ENCODE peak calls at places on chromosomes 2 and 18, in four cellular contexts. P, K, Z and D are unnamed samples.

GRCh38 chr2:148524519-148524919 is 120.0 kb upstream of the EPC2 start:
- DNase-seq in P (no peak), K (no peak), Z (no peak), D (no peak)

GRCh38 chr2:147464737-147465437 is 379.9 kb upstream of the ACVR2A start:
- DNase-seq in P (no peak), K (no peak), Z (no peak), D (no peak)

GRCh38 chr2:98902209-98903063 is 33.6 kb downstream of the CRACDL start:
- DNase-seq in P (no peak), K (no peak), Z (peak; percentile 52), D (peak; percentile 44)

GRCh38 chr18:23331091-23331920 is 121.8 kb upstream of the RIOK3 start:
- DNase-seq in P (no peak), K (no peak), Z (peak; percentile 89), D (no peak)

GRCh38 chr2:121019756-121020155 is 265.2 kb downstream of the TFCP2L1 start:
- DNase-seq in P (no peak), K (no peak), Z (no peak), D (no peak)

GRCh38 chr2:163774862-163775261 is 39.1 kb upstream of the FIGN start:
- DNase-seq in P (no peak), K (no peak), Z (no peak), D (no peak)

GRCh38 chr2:23624378-23624777 is 239.4 kb downstream of the KLHL29 start:
- DNase-seq in P (no peak), K (no peak), Z (no peak), D (no peak)

GRCh38 chr2:179393481-179393880 is 128.8 kb upstream of the SESTD1 start:
- DNase-seq in P (no peak), K (no peak), Z (no peak), D (no peak)

GRCh38 chr2:86746903-86747302 is 26.8 kb downstream of the RMND5A start:
- DNase-seq in P (no peak), K (no peak), Z (no peak), D (no peak)

GRCh38 chr2:54455584-54456525 is at the start of gene SPTBN1:
- DNase-seq in P (peak; percentile 95), K (peak; percentile 97), Z (peak; percentile 94), D (peak; percentile 89)

GRCh38 chr2:190318514-190318913 is 1.1 kb downstream of the HIBCH start:
- DNase-seq in P (no peak), K (no peak), Z (no peak), D (no peak)

GRCh38 chr18:2572144-2572682 is 856 bp downstream of the NDC80 start:
- DNase-seq in P (no peak), K (no peak), Z (no peak), D (no peak)

GRCh38 chr18:2571200-2572143 is at the start of the genes METTL4 and NDC80:
- DNase-seq in P (peak; percentile 81), K (peak; percentile 83), Z (peak; percentile 93), D (peak; percentile 85)

GRCh38 chr18:2573408-2573807 is 2.1 kb downstream of the NDC80 start:
- DNase-seq in P (no peak), K (no peak), Z (no peak), D (no peak)

GRCh38 chr18:2570772-2571199 is 519 bp downstream of the METTL4 start:
- DNase-seq in P (peak; percentile 72), K (peak; percentile 71), Z (peak; percentile 87), D (peak; percentile 80)

DNA sequence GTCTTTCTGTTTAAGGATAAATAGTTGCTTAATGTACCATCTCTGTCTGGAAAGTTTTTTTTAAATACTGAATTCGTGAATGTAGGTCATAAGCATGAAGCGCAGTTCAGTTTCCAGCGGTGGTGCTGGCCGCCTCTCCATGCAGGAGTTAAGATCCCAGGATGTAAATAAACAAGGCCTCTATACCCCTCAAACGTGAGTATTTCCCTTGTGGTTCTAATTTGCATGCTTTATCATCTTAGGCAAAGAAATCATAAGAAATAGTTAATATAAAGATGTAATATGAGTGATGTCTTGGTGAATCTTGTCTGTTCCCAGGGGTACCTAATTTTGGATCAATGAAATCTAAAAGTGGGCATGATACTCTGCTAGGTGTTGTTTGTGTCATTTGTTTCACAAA is 1.5 kb downstream of the NDC80 start:
- DNase-seq in P (no peak), K (no peak), Z (no peak), D (no peak)
- TF ChIP-seq CTCF in P (no peak), K (no peak), Z (no peak), D (no peak)

GRCh38 chr2:221447310-221447709 is 124.8 kb downstream of the EPHA4 start:
- DNase-seq in P (no peak), K (no peak), Z (no peak), D (no peak)

GRCh38 chr2:221448857-221449390 is 123.2 kb downstream of the EPHA4 start:
- DNase-seq in P (no peak), K (no peak), Z (no peak), D (no peak)

GRCh38 chr2:221449406-221449805 is 122.7 kb downstream of the EPHA4 start:
- DNase-seq in P (no peak), K (no peak), Z (no peak), D (no peak)

GRCh38 chr2:221450280-221450679 is 121.8 kb downstream of the EPHA4 start:
- DNase-seq in P (no peak), K (no peak), Z (no peak), D (no peak)

GRCh38 chr2:221448086-221448856 is 123.8 kb downstream of the EPHA4 start:
- DNase-seq in P (no peak), K (no peak), Z (no peak), D (no peak)
- H3K4me3 ChIP-seq in P (no peak overlapping the region), K (no peak overlapping the region), Z (no peak overlapping the region), D (no peak overlapping the region)

DNA sequence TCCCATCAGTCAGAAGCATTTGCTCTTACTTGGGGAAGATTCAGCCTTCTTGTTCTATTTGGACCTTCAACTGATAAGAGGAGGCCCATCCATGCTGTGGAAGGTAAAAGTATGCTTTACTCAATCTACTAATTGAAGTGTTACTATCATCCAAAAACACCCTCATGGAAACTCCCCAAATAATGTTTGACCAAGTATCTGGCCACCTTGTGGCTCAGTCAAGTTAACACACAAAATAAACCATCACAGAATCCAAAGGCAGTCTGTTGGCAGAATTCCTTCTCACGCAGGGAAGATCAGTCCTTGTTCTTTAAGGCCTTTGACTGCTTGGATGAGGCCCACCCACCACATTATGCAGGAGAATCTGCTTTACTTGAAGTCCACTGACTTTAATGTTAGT is 531.2 kb upstream of the SMIM21 start:
- DNase-seq in P (no peak), K (no peak), Z (no peak), D (no peak)
- TF ChIP-seq CTCF in P (no peak), K (no peak), Z (no peak), D (no peak)

DNA sequence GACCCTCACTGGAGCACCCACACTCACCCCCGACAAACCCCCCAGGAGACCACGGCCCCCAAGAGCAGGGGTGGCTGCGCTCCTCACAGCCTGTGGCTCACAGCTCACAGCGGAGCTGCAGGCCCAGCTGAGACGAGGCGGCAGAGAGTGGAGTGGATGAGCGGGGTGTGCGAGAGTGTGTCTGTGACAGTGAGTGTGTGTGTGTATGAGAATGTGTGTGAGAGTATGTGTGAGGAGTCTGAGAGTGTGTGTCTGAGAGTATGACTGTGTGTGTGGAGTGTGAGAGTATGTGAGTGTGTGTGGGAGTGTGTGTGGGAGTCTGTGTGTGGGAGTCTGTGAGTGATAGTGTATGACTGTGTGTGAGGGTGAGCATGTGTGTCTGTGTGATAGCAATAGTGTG is 55.3 kb upstream of the ID2 start:
- DNase-seq in P (no peak), K (no peak), Z (no peak), D (no peak)
- H3K4me3 ChIP-seq in P (no peak overlapping the region), K (no peak overlapping the region), Z (no peak overlapping the region), D (no peak overlapping the region)

DNA sequence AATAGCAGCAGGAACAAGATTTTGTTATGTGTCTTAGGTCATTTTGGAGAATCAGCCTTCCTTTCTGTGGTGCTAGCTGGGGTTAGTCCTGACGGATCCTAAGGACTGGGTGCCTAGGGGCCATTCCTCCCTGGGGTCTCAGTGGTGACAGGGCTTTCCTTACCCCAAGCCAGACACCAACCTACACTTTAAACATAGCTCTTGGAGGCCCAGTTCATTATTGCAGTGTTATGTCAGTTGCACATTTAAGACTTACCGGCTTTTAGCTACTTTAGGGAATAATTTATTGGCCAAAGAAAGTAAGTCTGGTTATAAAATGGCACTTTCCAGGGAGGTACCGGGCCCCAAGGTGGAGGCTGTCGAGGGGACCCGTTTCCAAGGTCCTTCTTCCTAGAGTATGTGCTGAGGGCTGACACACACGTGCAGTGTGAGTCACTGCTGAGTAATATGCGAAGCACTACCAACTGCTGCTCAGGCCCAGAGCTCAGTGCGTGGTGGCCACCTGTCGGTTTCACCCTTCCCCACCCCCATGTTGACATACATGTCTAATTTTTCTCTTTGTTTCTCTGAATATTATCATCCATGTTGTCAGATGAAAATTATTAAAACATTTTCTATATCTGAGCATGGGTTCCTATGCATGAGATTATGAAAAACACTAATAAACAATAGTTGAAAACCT is 37.0 kb upstream of the GRHL1 start:
- DNase-seq in P (no peak), K (no peak), Z (no peak), D (no peak)
- TF ChIP-seq CTCF in P (no peak), K (no peak), Z (no peak), D (no peak)

DNA sequence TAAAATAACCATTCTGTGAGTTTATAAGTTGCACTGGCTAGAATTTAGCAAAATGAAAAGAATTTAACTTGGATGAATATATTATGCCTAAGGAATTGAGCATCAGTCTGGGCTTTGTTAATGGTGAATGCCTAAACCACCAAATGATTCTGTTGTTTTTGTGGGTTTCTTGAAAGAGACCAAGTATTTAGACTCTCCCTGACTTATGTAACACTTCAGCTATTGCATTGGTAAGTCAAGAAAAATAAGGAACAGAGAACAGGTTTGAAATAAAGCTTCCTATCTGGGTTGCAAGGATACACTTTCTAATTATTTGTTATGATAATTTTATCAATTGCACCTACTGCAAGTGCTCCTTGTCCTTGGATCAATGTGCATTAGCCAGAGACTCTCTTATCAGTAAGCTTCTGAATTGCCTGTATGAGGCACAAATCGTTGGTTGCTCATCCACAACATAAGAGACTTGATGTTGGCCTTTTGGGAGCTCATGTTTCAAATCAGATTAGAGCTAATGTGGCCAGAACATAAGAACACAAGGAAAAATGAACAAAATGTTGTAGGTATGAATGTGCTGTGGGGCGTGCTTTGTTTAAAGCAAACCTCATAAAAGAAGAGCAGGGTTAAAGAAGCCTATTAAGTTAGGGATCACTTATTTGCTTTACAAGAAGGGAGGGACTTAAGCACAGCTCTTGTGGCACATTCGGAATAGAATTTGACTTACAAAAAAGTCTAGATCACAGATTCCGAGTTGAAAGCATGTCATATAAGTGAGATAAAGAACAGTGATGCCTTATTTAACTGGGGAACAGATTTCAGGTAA is 37.2 kb downstream of the PRKCE start:
- DNase-seq in P (no peak), K (no peak), Z (no peak), D (no peak)
- H3K4me3 ChIP-seq in P (no peak overlapping the region), K (no peak overlapping the region), Z (no peak overlapping the region), D (no peak overlapping the region)